ENCODE peak calls at places on chromosomes 13 and 19, in five cellular contexts. F is GM23338, X is SK-N-SH, K is sigmoid colon, C is endothelial cell of umbilical vein. E is an unnamed sample.

GRCh38 chr19:40217921-40218890 is at the start of gene TTC9B:
- DNase-seq in F (peak; percentile 90), C (no peak), X (peak; percentile 95), K (no peak), E (no peak)

GRCh38 chr13:29428310-29428991 is 167.0 kb downstream of the SLC7A1 start:
- DNase-seq in X (peak; percentile 68), K (no peak), C (no peak), F (peak; percentile 87), E (no peak)

GRCh38 chr19:20611866-20612265 is 46.3 kb upstream of the ZNF737 start:
- DNase-seq in C (no peak), X (no peak), K (no peak), F (no peak), E (no peak)

GRCh38 chr13:52615817-52616216 is 26.4 kb upstream of the HNRNPA1L2 start:
- DNase-seq in C (no peak), F (no peak), K (no peak), X (no peak), E (no peak)

GRCh38 chr13:45119469-45119989 is 781 bp upstream of the GTF2F2 start:
- DNase-seq in F (no peak), C (no peak), K (no peak), X (peak; percentile 37), E (no peak)

GRCh38 chr19:55640043-55640576 is 692 bp upstream of the ZNF580 start:
- DNase-seq in K (peak; percentile 83), C (peak; percentile 80), X (peak; percentile 83), F (peak; percentile 75), E (no peak)

GRCh38 chr13:111847964-111848363 is 219.0 kb upstream of the SOX1 start:
- DNase-seq in K (no peak), X (no peak), F (no peak), C (no peak), E (no peak)

GRCh38 chr13:42075517-42075916 is 27.1 kb downstream of the DGKH start:
- DNase-seq in C (no peak), F (no peak), X (no peak), K (no peak), E (no peak)

GRCh38 chr19:52566588-52566987 is 3.5 kb upstream of the ZNF701 start:
- DNase-seq in F (no peak), C (peak; percentile 18), X (no peak), K (no peak), E (no peak)

GRCh38 chr13:98480915-98481510 is 95.9 kb downstream of the STK24 start:
- DNase-seq in C (no peak), F (no peak), X (peak; percentile 49), K (peak; percentile 82), E (no peak)

GRCh38 chr19:19745496-19746285 is 12.8 kb upstream of the ZNF14 start:
- DNase-seq in K (no peak), X (peak; percentile 19), C (no peak), F (no peak), E (peak; percentile 92)

DNA sequence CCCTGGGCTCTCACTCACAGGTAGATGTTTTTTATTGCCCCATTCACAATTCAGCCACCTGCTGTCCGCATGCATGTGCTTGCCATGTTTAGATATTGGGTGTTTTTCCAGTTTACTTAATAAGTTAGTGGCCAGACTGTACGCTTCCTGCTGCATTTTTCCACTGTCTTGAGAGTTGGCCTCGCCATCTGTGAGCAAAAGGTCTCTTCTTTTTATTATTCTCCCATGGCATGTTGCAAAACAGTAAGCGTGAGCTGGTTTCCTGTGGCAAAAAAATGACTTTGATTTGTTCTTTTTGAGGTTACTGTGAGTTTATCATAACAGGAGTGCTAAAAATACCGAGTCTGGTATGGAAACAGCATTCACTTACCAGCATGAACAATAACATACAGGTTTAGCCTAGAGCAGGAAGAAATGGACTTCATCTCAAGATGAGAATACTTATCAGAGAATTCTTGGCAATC is 46.0 kb downstream of the SAE1 start:
- DNase-seq in C (peak; percentile 100), F (no peak), K (no peak), X (no peak), E (no peak)
- TF ChIP-seq POLR2AphosphoS5 in C (peak; percentile 86), F (no peak), K (peak; percentile 40), X (no peak), E (no peak)

DNA sequence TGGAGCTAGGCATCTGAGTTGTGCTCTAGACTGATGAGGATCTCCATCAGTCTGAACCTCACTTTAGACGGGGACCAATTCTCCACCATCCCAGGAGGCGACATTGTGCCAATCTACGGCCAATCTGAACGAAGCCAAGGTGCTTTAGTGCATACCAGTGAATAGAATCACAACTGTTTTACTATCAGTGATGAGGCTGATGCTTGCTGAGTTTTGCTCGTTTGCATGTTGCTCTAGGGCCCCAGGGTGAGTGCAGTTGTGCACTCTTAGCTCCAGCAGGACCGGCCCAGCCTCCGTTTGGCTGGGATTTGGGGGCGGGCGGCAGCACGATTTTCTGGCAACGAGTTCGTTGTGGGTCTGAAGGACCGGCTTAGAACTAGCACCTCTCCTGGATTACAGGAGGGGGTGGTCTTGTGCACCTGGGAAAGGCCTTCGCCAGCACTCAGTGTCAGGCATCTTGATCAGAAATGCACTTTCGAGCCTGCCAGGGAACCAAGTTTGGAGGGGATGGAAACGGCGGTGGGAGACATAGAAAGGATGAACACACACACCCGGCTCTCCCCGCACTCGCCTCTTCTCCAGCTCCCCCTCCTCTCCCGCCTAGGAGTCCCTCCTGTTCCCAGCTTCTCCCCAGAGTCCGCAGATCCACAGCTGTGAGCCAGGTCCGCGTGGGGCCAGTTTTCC is 4.4 kb downstream of the GSX1 start:
- DNase-seq in X (no peak), K (no peak), F (peak; percentile 65), C (no peak), E (no peak)
- H3K4me3 ChIP-seq in X (no peak overlapping the region), K (no peak overlapping the region), F (peak overlapping the region; percentile 62), C (no peak overlapping the region), E (no peak overlapping the region)

GRCh38 chr19:15223649-15224371 is 8.4 kb downstream of the EPHX3 start:
- DNase-seq in F (peak; percentile 54), C (no peak), K (no peak), X (no peak), E (no peak)
- TF ChIP-seq POLR2AphosphoS5 in F (no peak), C (no peak), K (no peak), X (no peak), E (peak; percentile 56)

DNA sequence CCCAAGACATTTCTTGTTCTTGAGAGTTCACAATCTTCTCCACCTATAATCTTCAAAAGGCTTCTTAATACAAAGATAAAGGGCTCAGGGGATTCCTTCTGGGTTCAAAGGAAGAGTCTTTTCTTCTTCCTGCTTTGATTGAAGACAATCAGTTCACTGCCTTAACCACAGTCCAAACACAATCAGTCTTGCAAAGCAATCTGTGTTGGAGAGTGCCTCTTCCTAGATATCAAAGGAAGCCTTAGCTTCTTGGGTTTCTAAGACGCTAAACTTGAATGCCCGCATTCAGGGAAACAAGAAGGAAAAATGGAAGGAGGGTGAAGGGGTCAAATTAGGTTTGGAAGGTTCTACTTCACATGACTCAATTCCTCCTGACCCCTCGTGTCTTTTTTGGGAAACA is 27.2 kb downstream of the RANBP3 start:
- DNase-seq in X (no peak), K (no peak), F (no peak), C (no peak), E (no peak)
- H3K4me3 ChIP-seq in X (no peak overlapping the region), K (no peak overlapping the region), F (peak overlapping the region; percentile 34), C (no peak overlapping the region), E (no peak overlapping the region)

DNA sequence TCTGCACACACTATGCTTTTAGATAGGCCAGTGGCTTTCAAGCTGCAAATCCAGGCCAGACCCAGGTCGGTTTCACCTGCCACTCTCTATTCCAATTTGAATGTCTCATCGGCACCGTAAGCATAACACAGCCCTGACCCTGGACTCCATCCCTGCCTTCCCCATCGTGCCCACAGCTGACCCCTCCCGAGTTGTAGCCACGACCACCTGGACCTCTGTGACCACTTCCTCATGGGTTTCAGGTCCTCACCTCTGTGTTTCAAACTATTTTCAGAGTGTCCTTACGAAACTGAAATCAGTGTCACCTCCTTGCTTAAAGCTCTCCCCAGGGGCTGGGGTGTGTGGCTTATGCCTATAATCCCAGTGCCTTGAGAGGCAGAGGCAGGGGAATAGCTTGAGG is 9.0 kb upstream of the HSH2D start:
- DNase-seq in F (no peak), C (no peak), K (no peak), X (no peak), E (no peak)
- TF ChIP-seq POLR2AphosphoS5 in F (no peak), C (no peak), K (no peak), X (no peak), E (no peak)

GRCh38 chr19:13026478-13026999 is 31.3 kb downstream of the NFIX start:
- DNase-seq in K (no peak), X (no peak), F (no peak), C (peak; percentile 64), E (no peak)
- H3K4me3 ChIP-seq in K (no peak overlapping the region), X (peak overlapping the region; percentile 43), F (no peak overlapping the region), C (no peak overlapping the region), E (peak overlapping the region; percentile 49)

GRCh38 chr19:57559008-57559403 is 657 bp downstream of the ZNF550 start:
- DNase-seq in X (peak; percentile 54), C (peak; percentile 14), F (peak; percentile 55), K (no peak), E (no peak)

GRCh38 chr19:57559404-57560025 is at the start of gene ZNF550:
- DNase-seq in K (peak; percentile 94), X (peak; percentile 94), F (peak; percentile 91), C (peak; percentile 88), E (no peak)

GRCh38 chr19:57566396-57567256 is 7.0 kb upstream of the ZNF550 start:
- DNase-seq in C (no peak), F (peak; percentile 60), K (no peak), X (no peak), E (no peak)

GRCh38 chr19:57560049-57560491 is 407 bp upstream of the ZNF550 start:
- DNase-seq in K (no peak), C (no peak), F (no peak), X (peak; percentile 30), E (no peak)

DNA sequence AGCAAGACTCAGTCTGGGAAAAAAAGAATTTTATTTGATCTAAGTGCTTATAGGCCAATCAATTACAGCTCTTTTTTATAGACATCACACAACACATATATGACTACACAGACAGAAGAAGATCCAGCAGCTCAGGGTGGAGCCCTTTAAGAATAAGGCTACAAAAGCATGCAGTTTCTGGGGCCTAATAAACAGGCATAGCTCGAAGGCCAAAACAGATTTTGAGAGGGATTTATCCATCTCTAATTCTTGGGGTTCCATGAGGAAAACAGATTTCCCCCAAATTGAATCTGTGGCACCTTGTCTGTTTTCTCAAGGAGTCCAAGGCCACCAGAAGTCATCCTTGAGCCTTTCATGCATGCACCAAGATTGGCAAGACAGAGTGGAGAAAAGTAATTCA is 3.9 kb upstream of the ZNF550 start:
- DNase-seq in F (no peak), K (no peak), C (no peak), X (no peak), E (no peak)
- TF ChIP-seq POLR2AphosphoS5 in F (no peak), K (no peak), C (no peak), X (no peak), E (no peak)

DNA sequence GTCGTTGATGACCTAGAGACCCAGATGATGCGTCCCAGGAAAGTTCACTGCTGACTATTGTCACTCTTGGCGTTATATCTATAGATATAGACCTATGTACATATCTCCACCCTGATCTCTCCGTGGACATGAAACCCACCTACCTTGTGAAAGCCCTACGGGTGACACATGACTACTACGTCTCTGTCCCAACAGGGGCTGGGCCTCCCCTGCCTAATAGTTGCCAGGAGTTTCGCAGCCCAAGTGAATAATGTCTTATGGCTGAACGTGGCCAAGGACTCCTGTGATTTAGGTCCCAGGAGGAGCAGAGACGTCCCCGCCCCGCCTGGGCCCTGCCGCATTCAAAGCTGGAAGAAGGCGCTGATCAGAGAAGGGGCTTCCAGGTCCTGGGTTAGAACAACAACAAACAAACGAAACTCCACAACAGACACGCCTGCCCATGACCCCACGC is 4.9 kb upstream of the POU4F1 start:
- DNase-seq in F (no peak), C (no peak), K (no peak), X (peak; percentile 42), E (no peak)
- H3K4me3 ChIP-seq in F (peak overlapping the region; percentile 55), C (no peak overlapping the region), K (no peak overlapping the region), X (peak overlapping the region; percentile 75), E (peak overlapping the region; percentile 50)

E was measured in vagina.